ENCODE peak calls at places on chromosomes 11 and 22, in eight cellular contexts. G is activated CD8-positive, alpha-beta T cell treated with anti-CD3 and anti-CD28 coated beads for 36 hours; S is Ammon's horn; A is aorta; C is left ventricle myocardium superior; Z is WERI-Rb-1; T is neural crest cell; H is stimulated activated CD4-positive, alpha-beta T cell treated with anti-CD3 and anti-CD28 coated beads, Interleukin-4, amount 100 ng/mL, for 4 hours. U is an unnamed sample.

GRCh38 chr11:86346513-86346912 is 28.2 kb upstream of the CCDC81 start:
- DNase-seq in T (no peak), G (no peak), A (no peak), H (no peak), S (no peak), C (no peak), Z (no peak), U (no peak)

GRCh38 chr22:32482708-32483107 is 8.1 kb downstream of the FBXO7 start:
- DNase-seq in A (no peak), T (no peak), Z (no peak), C (no peak), S (no peak), G (peak), H (peak), U (no peak)

GRCh38 chr11:123381817-123382554 is 48.1 kb upstream of the GRAMD1B start:
- DNase-seq in A (no peak), G (peak), S (no peak), Z (no peak), C (no peak), T (no peak), H (no peak), U (peak)

GRCh38 chr11:64371201-64371600 is 12.2 kb downstream of the RPS6KA4 start:
- DNase-seq in S (no peak), A (peak), Z (no peak), T (no peak), G (no peak), C (no peak), H (no peak), U (no peak)

GRCh38 chr11:45412521-45412920 is 126.4 kb upstream of the SYT13 start:
- DNase-seq in Z (no peak), S (no peak), A (no peak), T (no peak), H (no peak), C (no peak), G (no peak), U (no peak)

GRCh38 chr11:46920709-46921108 is 2.4 kb upstream of the LRP4 start:
- DNase-seq in Z (no peak), T (no peak), G (no peak), S (peak), H (no peak), A (no peak), C (no peak), U (no peak)

GRCh38 chr11:35662061-35662648 is 420 bp upstream of the TRIM44 start:
- DNase-seq in S (peak), C (no peak), A (no peak), H (peak), T (no peak), G (peak), Z (no peak), U (no peak)

GRCh38 chr22:17927062-17927461 is 97.3 kb downstream of the MICAL3 start:
- DNase-seq in A (no peak), C (no peak), S (no peak), T (no peak), Z (no peak), H (no peak), G (no peak), U (no peak)

GRCh38 chr11:101848262-101848661 is 66.5 kb upstream of the CEP126 start:
- DNase-seq in C (no peak), T (no peak), H (no peak), G (no peak), Z (no peak), S (no peak), A (no peak), U (no peak)

GRCh38 chr22:31488346-31488883 is 1.2 kb downstream of the EIF4ENIF1 start:
- DNase-seq in A (no peak), C (no peak), Z (no peak), H (no peak), T (no peak), G (no peak), S (no peak), U (no peak)

GRCh38 chr22:27135582-27135981 is 478.2 kb downstream of the MIAT start:
- DNase-seq in H (no peak), G (no peak), A (no peak), Z (no peak), S (no peak), T (no peak), C (no peak), U (no peak)

GRCh38 chr11:94201004-94201465 is 72.4 kb downstream of the PANX1 start:
- DNase-seq in A (no peak), T (no peak), G (no peak), H (no peak), S (no peak), C (no peak), Z (no peak), U (no peak)

GRCh38 chr22:29528144-29528543 is 25.4 kb downstream of the THOC5 start:
- DNase-seq in C (no peak), H (no peak), S (no peak), G (no peak), A (no peak), Z (no peak), T (no peak), U (no peak)

GRCh38 chr22:40766956-40767355 is 52.2 kb downstream of the SLC25A17 start:
- DNase-seq in G (no peak), A (no peak), C (no peak), Z (no peak), S (no peak), T (no peak), H (no peak), U (no peak)

GRCh38 chr22:38327396-38327795 is 10.2 kb upstream of the CSNK1E start:
- DNase-seq in T (no peak), S (no peak), C (no peak), A (no peak), Z (no peak), G (no peak), H (no peak), U (no peak)

GRCh38 chr11:73866586-73866996 is 10.1 kb downstream of the COA4 start:
- DNase-seq in Z (peak), A (no peak), G (no peak), H (no peak), C (no peak), S (no peak), T (no peak), U (no peak)

GRCh38 chr11:46003647-46004046 is 81.2 kb downstream of the LARGE2 start:
- DNase-seq in S (peak), T (no peak), G (no peak), H (no peak), A (no peak), Z (no peak), C (no peak), U (no peak)

GRCh38 chr11:3989891-3990290 is 104.7 kb upstream of the RRM1 start:
- DNase-seq in G (peak), Z (no peak), T (no peak), H (no peak), A (no peak), C (no peak), S (no peak), U (no peak)

GRCh38 chr11:9600166-9600565 is 26.7 kb downstream of the WEE1 start:
- DNase-seq in H (no peak), A (no peak), Z (no peak), G (no peak), C (no peak), T (no peak), S (no peak), U (no peak)

GRCh38 chr22:50717709-50718351 is 20.2 kb upstream of the ACR start:
- DNase-seq in T (no peak), S (peak), G (no peak), H (no peak), A (no peak), Z (no peak), C (no peak), U (no peak)

U was measured in activated T-helper 9 cell treated with anti-CD3 and anti-CD28 coated beads, Interleukin-2, amount 50 U/mL, for 16 hours.